ENCODE peak calls at places on chromosomes 4 and X, in five cellular contexts. E, P, U, Y and T are unnamed samples.

GRCh38 chrX:108036298-108036973 is 8.4 kb upstream of the VSIG1 start:
- DNase-seq in E (no peak), P (no peak), U (no peak), Y (no peak), T (no peak)

GRCh38 chrX:109624641-109625311 is at the start of gene KCNE5:
- DNase-seq in E (no peak), P (no peak), U (no peak), Y (peak), T (peak)

GRCh38 chr4:184166736-184167135 is 50.9 kb downstream of the ENPP6 start:
- DNase-seq in E (no peak), P (no peak), U (no peak), Y (no peak), T (no peak)

GRCh38 chr4:24583451-24584174 is 741 bp downstream of the DHX15 start:
- DNase-seq in E (peak), P (no peak), U (peak), Y (peak), T (peak)

GRCh38 chr4:5021546-5021945 is 2.3 kb upstream of the CYTL1 start:
- DNase-seq in E (no peak), P (no peak), U (no peak), Y (no peak), T (no peak)

GRCh38 chr4:74120086-74120485 is 21.1 kb upstream of the CXCL2 start:
- DNase-seq in E (no peak), P (no peak), U (no peak), Y (no peak), T (no peak)

GRCh38 chrX:13791559-13791958 is 25.3 kb downstream of the GPM6B start:
- DNase-seq in E (no peak), P (no peak), U (no peak), Y (no peak), T (no peak)

GRCh38 chrX:71619193-71619592 is 882 bp upstream of the CXCR3 start:
- DNase-seq in E (no peak), P (no peak), U (no peak), Y (no peak), T (no peak)

GRCh38 chr4:129342820-129343219 is 246.9 kb downstream of the C4orf33 start:
- DNase-seq in E (no peak), P (no peak), U (no peak), Y (no peak), T (no peak)

GRCh38 chr4:4677825-4678522 is 136.1 kb upstream of the STX18 start:
- DNase-seq in E (no peak), P (no peak), U (no peak), Y (no peak), T (no peak)

DNA sequence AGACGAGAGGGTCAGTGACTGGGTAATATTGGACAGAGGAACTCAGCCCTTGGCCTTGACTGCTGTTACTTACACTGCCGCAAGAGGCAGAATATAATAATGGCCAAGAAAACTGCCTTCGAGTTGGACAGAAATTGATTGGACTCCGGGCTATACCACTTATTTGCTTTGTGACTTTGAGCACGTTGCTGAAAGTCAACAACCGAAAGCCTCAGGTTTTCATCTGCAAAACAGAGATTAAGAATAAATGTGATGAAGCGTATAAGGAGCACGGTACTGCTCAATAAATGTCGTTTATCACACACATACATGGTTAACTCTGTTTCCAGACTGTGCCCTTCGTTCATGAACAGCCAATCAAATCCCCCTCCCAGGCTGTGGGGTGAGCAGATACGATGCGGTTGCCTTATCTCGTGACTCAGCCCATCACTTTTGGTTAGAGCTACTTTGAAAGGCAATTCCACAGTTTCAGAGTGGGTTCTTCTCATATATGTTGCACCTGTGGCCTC is 91.6 kb downstream of the TSPAN7 start:
- DNase-seq in E (no peak), P (no peak), U (no peak), Y (no peak), T (no peak)
- TF ChIP-seq CTCF in E (no peak), P (no peak), U (no peak), Y (no peak), T (no peak)

DNA sequence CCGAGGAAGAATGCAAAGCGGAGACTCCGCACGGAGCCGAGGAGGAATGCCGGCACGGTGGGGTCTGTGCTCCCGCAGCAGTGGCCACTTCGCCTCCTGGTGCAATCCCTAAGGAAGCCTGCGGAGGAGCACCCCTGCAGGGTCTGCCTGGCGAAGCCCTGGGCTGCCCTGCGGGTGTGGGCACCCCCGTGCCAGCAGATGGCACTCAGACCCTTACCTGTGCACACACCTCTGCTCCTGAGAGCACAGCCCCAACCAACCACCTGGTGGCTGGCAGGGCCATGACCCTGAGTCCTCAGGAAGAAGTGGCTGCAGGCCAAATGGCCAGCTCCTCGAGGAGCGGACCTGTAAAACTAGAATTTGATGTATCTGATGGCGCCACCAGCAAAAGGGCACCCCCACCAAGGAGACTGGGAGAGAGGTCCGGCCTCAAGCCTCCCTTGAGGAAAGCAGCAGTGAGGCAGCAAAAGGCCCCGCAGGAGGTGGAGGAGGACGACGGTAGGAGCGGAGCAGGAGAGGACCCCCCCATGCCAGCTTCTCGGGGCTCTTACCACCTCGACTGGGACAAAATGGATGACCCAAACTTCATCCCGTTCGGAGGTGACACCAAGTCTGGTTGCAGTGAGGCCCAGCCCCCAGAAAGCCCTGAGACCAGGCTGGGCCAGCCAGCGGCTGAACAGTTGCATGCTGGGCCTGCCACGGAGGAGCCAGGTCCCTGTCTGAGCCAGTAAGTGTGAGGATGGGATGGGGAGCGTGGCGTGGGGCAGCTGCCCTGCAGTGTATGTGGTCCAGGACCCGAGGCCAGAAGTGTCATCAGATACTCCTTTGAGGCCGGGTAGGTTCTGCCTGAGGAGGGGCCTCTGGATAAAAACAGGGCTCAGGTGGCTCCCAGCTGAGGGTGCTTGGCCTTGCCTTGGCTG is 7.0 kb downstream of the TACC3 start:
- DNase-seq in E (no peak), P (no peak), U (no peak), Y (no peak), T (no peak)
- TF ChIP-seq CTCF in E (no peak), P (no peak), U (peak), Y (no peak), T (peak)

DNA sequence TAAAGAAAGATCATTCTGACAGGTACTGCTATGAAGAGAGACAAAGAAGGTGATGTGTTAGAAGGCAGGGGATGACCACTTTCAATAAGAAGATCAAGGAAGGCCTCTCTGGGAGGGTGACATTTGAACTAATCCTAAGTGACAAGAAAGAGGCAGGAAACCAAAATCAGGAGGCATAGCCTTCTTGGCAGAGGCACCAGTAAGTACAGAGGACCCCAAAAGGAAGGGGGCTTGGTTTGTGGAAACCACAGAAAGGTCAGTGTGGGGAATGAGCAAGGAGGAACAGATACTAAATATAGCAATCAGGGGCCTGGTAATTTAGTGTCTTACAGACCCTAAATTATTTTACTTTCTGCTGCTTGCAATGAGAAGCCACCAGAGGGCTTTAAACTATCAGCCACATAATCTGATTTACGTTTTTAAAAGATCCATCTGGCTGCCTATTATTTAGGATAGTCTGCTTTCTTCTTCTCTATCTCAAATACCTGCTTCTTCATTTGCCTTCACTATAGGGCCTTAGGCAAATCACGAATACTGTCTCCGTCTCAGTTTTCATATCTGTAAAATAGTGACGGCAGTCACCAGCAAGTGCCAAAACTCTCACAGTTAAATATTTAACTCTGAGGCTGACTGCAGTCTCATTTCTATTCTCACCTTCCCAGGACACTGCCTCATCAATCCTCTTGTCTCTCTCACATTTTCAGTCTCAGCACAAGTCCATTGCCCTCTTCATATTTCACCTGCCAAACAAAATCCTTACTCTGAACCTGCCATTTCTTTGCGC is 16.7 kb downstream of the NR3C2 start:
- DNase-seq in E (no peak), P (no peak), U (no peak), Y (no peak), T (no peak)
- TF ChIP-seq CTCF in E (no peak), P (peak), U (no peak), Y (no peak), T (peak)

GRCh38 chr4:78293841-78294301 is 236.7 kb downstream of the FRAS1 start:
- DNase-seq in E (no peak), P (no peak), U (no peak), Y (no peak), T (no peak)
- TF ChIP-seq CTCF in E (no peak), P (no peak), U (no peak), Y (no peak), T (no peak)

GRCh38 chrX:106220177-106220576 is 52.1 kb downstream of the PWWP3B start:
- DNase-seq in E (no peak), P (no peak), U (no peak), Y (no peak), T (no peak)
- TF ChIP-seq CTCF in E (no peak), P (no peak), U (peak), Y (no peak), T (peak)

DNA sequence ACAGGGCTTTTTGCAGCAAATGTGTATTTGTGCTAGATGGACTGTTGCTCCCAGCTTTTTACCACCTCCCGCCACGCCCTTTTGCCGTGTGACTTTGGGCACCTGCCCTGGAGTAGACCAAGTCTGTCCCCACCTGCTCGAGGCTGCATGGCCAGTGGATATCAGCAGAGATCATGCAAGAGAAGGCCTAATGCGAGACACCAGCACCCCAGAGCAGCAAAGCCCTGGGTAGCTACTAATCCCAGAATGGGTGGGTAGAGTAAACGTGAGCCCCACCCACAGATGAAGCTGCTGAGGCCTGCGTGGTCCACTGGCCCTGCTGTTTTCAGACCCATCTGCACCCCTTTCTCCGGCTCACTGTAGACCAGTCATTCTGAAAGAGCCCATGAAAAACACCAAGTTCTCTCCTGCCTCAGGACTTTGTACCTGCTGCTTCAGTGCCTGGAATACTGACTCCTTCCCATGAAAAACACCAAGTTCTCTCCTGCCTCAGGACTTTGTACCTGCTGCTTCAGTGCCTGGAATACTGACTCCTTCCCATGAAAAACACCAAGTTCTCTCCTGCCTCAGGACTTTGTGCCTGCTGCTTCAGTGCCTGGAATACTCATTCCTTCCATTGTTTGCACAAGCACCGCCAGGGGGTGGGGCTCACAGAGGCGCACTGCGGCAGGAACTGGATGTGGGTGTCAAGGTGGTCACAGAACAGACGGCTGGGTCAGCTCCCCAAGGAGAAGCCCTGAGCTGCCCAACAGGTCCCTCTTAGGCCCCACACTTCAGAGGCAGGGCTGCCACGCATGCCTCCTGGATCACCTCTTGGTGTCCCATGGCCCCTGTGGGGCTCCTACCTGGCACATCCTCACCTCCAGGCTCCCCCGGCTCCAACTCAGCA is 5.1 kb upstream of the TNIP2 start:
- DNase-seq in E (no peak), P (no peak), U (no peak), Y (no peak), T (no peak)
- TF ChIP-seq CTCF in E (no peak), P (no peak), U (peak), Y (no peak), T (peak)

GRCh38 chr4:14700083-14700482 is 302.2 kb upstream of the CPEB2 start:
- DNase-seq in E (no peak), P (no peak), U (no peak), Y (no peak), T (no peak)
- TF ChIP-seq CTCF in E (no peak), P (no peak), U (no peak), Y (no peak), T (no peak)